ENCODE peak calls at places on chromosomes 2 and 18, in four cellular contexts. V is HL-60, T is K562, U is GM12878. C is an unnamed sample.

GRCh38 chr2:62231541-62231940 is 35.6 kb downstream of the B3GNT2 start:
- DNase-seq in V (no peak), T (no peak), U (no peak), C (no peak)

GRCh38 chr2:72153026-72153791 is 5.5 kb upstream of the CYP26B1 start:
- DNase-seq in V (no peak), T (no peak), U (no peak), C (no peak)

GRCh38 chr18:39318008-39318407 is 1752.4 kb upstream of the CELF4 start:
- DNase-seq in V (no peak), T (no peak), U (no peak), C (no peak)

GRCh38 chr2:236870401-236870800 is 215.3 kb upstream of the COPS8 start:
- DNase-seq in V (no peak), T (no peak), U (no peak), C (no peak)

GRCh38 chr18:78642561-78643398 is 336.8 kb upstream of the SALL3 start:
- DNase-seq in V (peak), T (no peak), U (no peak), C (no peak)

GRCh38 chr2:169513926-169514325 is 4.4 kb downstream of the KLHL41 start:
- DNase-seq in V (no peak), T (no peak), U (no peak), C (no peak)

GRCh38 chr2:146982393-146982846 is 862.4 kb upstream of the ACVR2A start:
- DNase-seq in V (no peak), T (no peak), U (no peak), C (no peak)

GRCh38 chr2:196376984-196377877 is 205.9 kb upstream of the STK17B start:
- DNase-seq in V (no peak), T (no peak), U (peak), C (no peak)

GRCh38 chr2:72080286-72081145 is 67.1 kb downstream of the CYP26B1 start:
- DNase-seq in V (no peak), T (no peak), U (no peak), C (no peak)

GRCh38 chr2:13745324-13745723 is 887.2 kb upstream of the LRATD1 start:
- DNase-seq in V (no peak), T (no peak), U (no peak), C (no peak)

GRCh38 chr18:40058811-40059570 is 1896.0 kb upstream of the PIK3C3 start:
- DNase-seq in V (no peak), T (no peak), U (no peak), C (no peak)

GRCh38 chr2:15182275-15182674 is 378.9 kb downstream of the NBAS start:
- DNase-seq in V (no peak), T (no peak), U (no peak), C (no peak)

GRCh38 chr2:216147172-216148131 is 38.3 kb downstream of the XRCC5 start:
- DNase-seq in V (no peak), T (no peak), U (no peak), C (no peak)

GRCh38 chr2:47038656-47039501 is 116.2 kb downstream of the STPG4 start:
- DNase-seq in V (no peak), T (no peak), U (peak), C (no peak)
- TF ChIP-seq SPI1 in V (no peak), T (no peak), U (no peak), C (no peak)

DNA sequence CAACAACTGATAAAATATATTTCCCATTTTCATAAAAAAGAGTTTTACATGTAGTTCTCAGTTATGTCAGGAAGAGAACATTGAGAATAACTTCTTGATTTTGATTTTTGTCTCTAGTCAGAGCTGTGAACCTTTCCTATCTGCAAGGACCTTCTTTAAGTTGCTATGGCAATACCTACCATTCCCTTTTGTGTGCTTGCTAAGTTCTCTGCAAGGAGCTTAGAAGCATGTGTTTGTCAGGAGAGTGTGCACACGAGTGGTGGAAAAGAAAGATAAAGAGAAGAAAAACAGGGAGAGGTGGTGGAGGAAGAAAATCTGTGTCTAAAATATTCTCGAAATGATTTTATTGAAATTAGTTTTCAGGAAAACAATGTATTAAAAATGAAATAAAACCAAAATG is 140.3 kb upstream of the SLC8A1 start:
- DNase-seq in V (no peak), T (no peak), U (no peak), C (no peak)
- TF ChIP-seq SPI1 in V (no peak), T (no peak), U (no peak), C (no peak)

GRCh38 chr18:47490882-47491281 is 239.4 kb upstream of the SKOR2 start:
- DNase-seq in V (no peak), T (no peak), U (no peak), C (no peak)
- TF ChIP-seq SPI1 in V (no peak), T (no peak), U (no peak), C (no peak)

GRCh38 chr18:42137671-42138375 is 182.8 kb downstream of the PIK3C3 start:
- DNase-seq in V (no peak), T (no peak), U (no peak), C (no peak)
- TF ChIP-seq SPI1 in V (no peak), T (no peak), U (no peak), C (no peak)

GRCh38 chr2:175309799-175310198 is 128.3 kb upstream of the ATP5MC3 start:
- DNase-seq in V (no peak), T (peak), U (no peak), C (peak)
- TF ChIP-seq SPI1 in V (no peak), T (no peak), U (no peak), C (no peak)

DNA sequence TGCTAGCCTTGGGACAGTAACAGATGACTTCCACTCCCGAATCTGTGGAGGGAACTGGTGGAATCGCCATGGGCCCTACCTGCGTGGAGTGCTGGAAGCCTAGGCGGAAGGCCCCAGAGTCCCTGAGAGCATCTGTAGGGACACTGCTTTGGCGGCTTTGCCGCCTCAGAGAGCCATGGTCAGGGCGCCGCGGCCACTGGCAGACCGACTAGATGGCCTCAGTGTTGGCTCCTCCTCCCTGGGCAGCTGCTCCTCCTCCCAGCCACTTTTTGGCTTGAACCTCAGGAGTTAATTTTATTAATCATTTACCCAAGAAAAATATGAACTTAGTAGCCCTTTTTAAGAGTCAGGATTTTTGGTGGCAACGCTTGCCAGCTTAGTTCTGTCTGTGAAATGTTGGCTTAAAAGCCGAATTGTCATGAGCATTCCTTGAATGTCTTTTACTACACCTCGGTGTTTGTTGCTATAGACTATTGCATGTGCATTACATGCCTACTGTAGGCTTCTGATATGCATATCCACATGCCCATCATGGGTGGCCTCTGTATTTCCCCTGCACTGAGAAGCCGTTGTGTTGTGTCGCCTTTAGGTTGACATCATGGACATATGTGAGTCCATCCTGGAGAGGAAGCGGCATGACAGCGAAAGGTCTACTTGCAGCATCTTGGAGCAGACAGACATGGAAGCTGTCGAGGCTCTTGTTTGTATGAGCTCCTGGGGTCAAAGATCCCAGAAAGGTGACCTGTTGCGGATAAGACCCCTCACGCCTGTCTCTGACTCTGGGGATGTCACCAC is 2.4 kb downstream of the KLF11 start:
- DNase-seq in V (no peak), T (no peak), U (no peak), C (no peak)
- TF ChIP-seq SPI1 in V (no peak), T (no peak), U (no peak), C (no peak)

GRCh38 chr2:46390036-46390435 is 89.3 kb upstream of the TMEM247 start:
- DNase-seq in V (no peak), T (no peak), U (no peak), C (no peak)
- TF ChIP-seq SPI1 in V (no peak), T (no peak), U (no peak), C (no peak)

GRCh38 chr2:99709229-99709628 is 219.4 kb upstream of the REV1 start:
- DNase-seq in V (no peak), T (no peak), U (no peak), C (no peak)
- TF ChIP-seq SPI1 in V (no peak), T (no peak), U (no peak), C (no peak)